ENCODE peak calls at places on chromosomes 13 and 19, in five cellular contexts. C is psoas muscle, Q is left cardiac atrium, U is brain microvascular endothelial cell, M is mesothelial cell of epicardium. D is an unnamed sample.

GRCh38 chr19:17448190-17448967 is at the start of gene TMEM221:
- DNase-seq in C (peak), Q (peak), U (no peak), M (peak), D (no peak)

GRCh38 chr19:16208064-16208759 is 10.5 kb downstream of the AP1M1 start:
- DNase-seq in C (no peak), Q (no peak), U (no peak), M (no peak), D (no peak)

GRCh38 chr19:29715695-29716581 is 877 bp upstream of the C19orf12 start:
- DNase-seq in C (no peak), Q (no peak), U (no peak), M (no peak), D (no peak)

GRCh38 chr19:46299004-46299509 is 2.2 kb downstream of the HIF3A start:
- DNase-seq in C (peak), Q (peak), U (peak), M (peak), D (peak)

GRCh38 chr19:6710273-6711077 is 10.0 kb downstream of the C3 start:
- DNase-seq in C (peak), Q (no peak), U (no peak), M (no peak), D (no peak)

GRCh38 chr13:21242236-21242635 is 65.8 kb downstream of the MRPL57 start:
- DNase-seq in C (no peak), Q (no peak), U (no peak), M (no peak), D (no peak)

GRCh38 chr19:35322014-35322413 is 7.0 kb upstream of the CD22 start:
- DNase-seq in C (no peak), Q (no peak), U (no peak), M (no peak), D (no peak)

GRCh38 chr13:70390064-70390463 is 281.8 kb upstream of the KLHL1 start:
- DNase-seq in C (no peak), Q (no peak), U (no peak), M (no peak), D (no peak)

GRCh38 chr13:99362362-99362761 is 55.2 kb upstream of the GPR183 start:
- DNase-seq in C (no peak), Q (no peak), U (no peak), M (no peak), D (no peak)

GRCh38 chr19:16714702-16715294 is 4.8 kb upstream of the NWD1 start:
- DNase-seq in C (peak), Q (peak), U (peak), M (peak), D (peak)

GRCh38 chr19:53868091-53868891 is 608 bp downstream of the MYADM start:
- DNase-seq in C (peak), Q (peak), U (peak), M (peak), D (peak)

GRCh38 chr19:4581381-4582111 is 22.1 kb upstream of the SEMA6B start:
- DNase-seq in C (no peak), Q (no peak), U (no peak), M (peak), D (no peak)

GRCh38 chr19:5695649-5696195 is 5.6 kb downstream of the RPL36 start:
- DNase-seq in C (no peak), Q (no peak), U (no peak), M (no peak), D (no peak)

GRCh38 chr13:59038824-59039223 is 1124.9 kb downstream of the DIAPH3 start:
- DNase-seq in C (no peak), Q (no peak), U (peak), M (no peak), D (no peak)

GRCh38 chr19:34236035-34236793 is 18.1 kb upstream of the GARRE1 start:
- DNase-seq in C (no peak), Q (no peak), U (no peak), M (no peak), D (no peak)

GRCh38 chr13:99655351-99656091 is 154.2 kb downstream of the TM9SF2 start:
- DNase-seq in C (no peak), Q (no peak), U (peak), M (no peak), D (peak)

GRCh38 chr13:80586356-80586755 is 245.4 kb upstream of the SPRY2 start:
- DNase-seq in C (no peak), Q (no peak), U (no peak), M (no peak), D (no peak)

GRCh38 chr13:73259061-73259908 is 200.5 kb downstream of the KLF5 start:
- DNase-seq in C (no peak), Q (no peak), U (no peak), M (no peak), D (no peak)

GRCh38 chr13:99266827-99267226 is 8.6 kb upstream of the GPR18 start:
- DNase-seq in C (no peak), Q (no peak), U (no peak), M (no peak), D (no peak)

GRCh38 chr19:16951529-16951928 is 62.7 kb downstream of the F2RL3 start:
- DNase-seq in C (no peak), Q (no peak), U (no peak), M (no peak), D (no peak)

GRCh38 chr19:52527954-52528326 is 472 bp downstream of the ZNF808 start:
- DNase-seq in C (peak), Q (peak), U (no peak), M (no peak), D (no peak)

GRCh38 chr19:54477650-54478049 is 4.6 kb upstream of the CDC42EP5 start:
- DNase-seq in C (no peak), Q (no peak), U (no peak), M (no peak), D (no peak)

GRCh38 chr13:40401911-40402776 is 264.3 kb downstream of the FOXO1 start:
- DNase-seq in C (peak), Q (peak), U (peak), M (peak), D (peak)

GRCh38 chr19:12513531-12514061 is 29.0 kb upstream of the ZNF709 start:
- DNase-seq in C (peak), Q (peak), U (no peak), M (no peak), D (no peak)

GRCh38 chr13:94322925-94323324 is 156.6 kb downstream of the DCT start:
- DNase-seq in C (no peak), Q (no peak), U (no peak), M (no peak), D (no peak)

GRCh38 chr13:44277459-44277858 is 96.2 kb upstream of the SERP2 start:
- DNase-seq in C (no peak), Q (no peak), U (no peak), M (no peak), D (no peak)

GRCh38 chr13:91722267-91722884 is 324.0 kb downstream of the GPC5 start:
- DNase-seq in C (no peak), Q (no peak), U (peak), M (no peak), D (peak)

GRCh38 chr13:39455534-39456175 is 147.3 kb downstream of the LHFPL6 start:
- DNase-seq in C (no peak), Q (no peak), U (peak), M (no peak), D (no peak)

GRCh38 chr19:50815443-50815842 is 8.1 kb downstream of the KLK1 start:
- DNase-seq in C (no peak), Q (no peak), U (no peak), M (no peak), D (no peak)

GRCh38 chr19:5926641-5927438 is 12.8 kb downstream of the CAPS start:
- DNase-seq in C (peak), Q (no peak), U (peak), M (no peak), D (peak)

GRCh38 chr13:59774511-59774911 is 389.2 kb downstream of the DIAPH3 start:
- DNase-seq in C (no peak), Q (no peak), U (peak), M (peak), D (peak)

GRCh38 chr13:51838235-51838846 is 6.6 kb downstream of the TMEM272 start:
- DNase-seq in C (no peak), Q (no peak), U (peak), M (no peak), D (peak)

GRCh38 chr13:113596321-113597200 is 12.0 kb downstream of the TFDP1 start:
- DNase-seq in C (peak), Q (no peak), U (no peak), M (no peak), D (no peak)

GRCh38 chr13:46295531-46296464 is 84.1 kb downstream of the LRRC63 start:
- DNase-seq in C (no peak), Q (no peak), U (peak), M (no peak), D (peak)

GRCh38 chr19:35882074-35882832 is 13.9 kb downstream of the APLP1 start:
- DNase-seq in C (no peak), Q (no peak), U (peak), M (no peak), D (peak)

GRCh38 chr19:14053500-14053899 is 8.4 kb downstream of the PALM3 start:
- DNase-seq in C (no peak), Q (no peak), U (no peak), M (no peak), D (no peak)

GRCh38 chr19:43774103-43774939 is 6.5 kb downstream of the KCNN4 start:
- DNase-seq in C (peak), Q (peak), U (peak), M (peak), D (peak)

GRCh38 chr13:110017379-110017778 is 231.0 kb upstream of the IRS2 start:
- DNase-seq in C (no peak), Q (no peak), U (peak), M (peak), D (peak)

GRCh38 chr19:20154636-20155035 is 12.4 kb upstream of the ZNF486 start:
- DNase-seq in C (no peak), Q (no peak), U (no peak), M (no peak), D (no peak)

GRCh38 chr19:37946132-37946531 is 39.1 kb downstream of the SIPA1L3 start:
- DNase-seq in C (no peak), Q (no peak), U (no peak), M (no peak), D (no peak)